ENCODE peak calls at places on chromosomes 2 and 18, in nine cellular contexts. D is GM20000; W is upper lobe of right lung; E is A172; Z is tibial artery; V is activated CD8-positive, alpha-beta memory T cell treated with anti-CD3 and anti-CD28 coated beads, Interleukin-2, amount 50 U/mL, for 48 hours; A is cardiac fibroblast; L is GM19239; H is AG04450. T is an unnamed sample.

GRCh38 chr2:172437419-172438063 is 10.2 kb downstream of the ITGA6 start:
- DNase-seq in D (peak; percentile 39), W (no peak), E (no peak), Z (no peak), V (no peak), A (no peak), L (no peak), H (no peak), T (no peak)

GRCh38 chr2:40138327-40138726 is 313.6 kb downstream of the SLC8A1 start:
- DNase-seq in D (no peak), W (no peak), E (no peak), Z (no peak), V (no peak), A (no peak), L (no peak), H (no peak), T (no peak)

GRCh38 chr2:67526283-67526682 is 129.2 kb downstream of the ETAA1 start:
- DNase-seq in D (no peak), W (no peak), E (no peak), Z (no peak), V (no peak), A (peak; percentile 95), L (no peak), H (peak; percentile 46), T (no peak)

GRCh38 chr2:219484343-219485200 is 14.1 kb upstream of the GMPPA start:
- DNase-seq in D (no peak), W (no peak), E (no peak), Z (no peak), V (no peak), A (no peak), L (no peak), H (no peak), T (no peak)

GRCh38 chr2:12709207-12709522 is 7.6 kb upstream of the TRIB2 start:
- DNase-seq in D (no peak), W (no peak), E (no peak), Z (no peak), V (no peak), A (no peak), L (no peak), H (no peak), T (no peak)

GRCh38 chr2:222295368-222296041 is 3.3 kb downstream of the PAX3 start:
- DNase-seq in D (no peak), W (no peak), E (no peak), Z (no peak), V (no peak), A (no peak), L (no peak), H (no peak), T (no peak)

GRCh38 chr18:44909191-44909719 is 228.6 kb downstream of the SETBP1 start:
- DNase-seq in D (peak; percentile 45), W (no peak), E (no peak), Z (no peak), V (no peak), A (no peak), L (peak; percentile 9), H (no peak), T (no peak)

GRCh38 chr2:160214461-160215055 is 14.5 kb upstream of the ITGB6 start:
- DNase-seq in D (no peak), W (peak; percentile 64), E (peak; percentile 97), Z (no peak), V (no peak), A (peak; percentile 96), L (no peak), H (peak; percentile 59), T (no peak)

GRCh38 chr18:79733135-79733609 is 53.6 kb downstream of the CTDP1 start:
- DNase-seq in D (no peak), W (no peak), E (no peak), Z (no peak), V (no peak), A (no peak), L (no peak), H (no peak), T (no peak)

GRCh38 chr18:37452015-37452414 is 113.6 kb downstream of the CELF4 start:
- DNase-seq in D (no peak), W (no peak), E (no peak), Z (no peak), V (no peak), A (no peak), L (no peak), H (no peak), T (no peak)

GRCh38 chr18:47932170-47932569 is 1.7 kb upstream of the SMAD2 start:
- DNase-seq in D (no peak), W (no peak), E (no peak), Z (no peak), V (no peak), A (no peak), L (no peak), H (no peak), T (no peak)

T was measured in colonic mucosa.